ENCODE peak calls at places on chromosomes 5 and 9, in six cellular contexts. T is PC-3; M is effector memory CD4-positive, alpha-beta T cell; K is heart right ventricle; U is pancreas; S is RWPE1. N is an unnamed sample.

GRCh38 chr9:87867391-87867790 is 15.3 kb upstream of the SPATA31E1 start:
- DNase-seq in T (no peak), K (no peak), U (no peak), M (no peak), S (no peak), N (no peak)

GRCh38 chr5:132064738-132065331 is 4.4 kb downstream of the IL3 start:
- DNase-seq in M (peak), K (peak), S (peak), T (peak), U (peak), N (peak)

GRCh38 chr9:133632806-133633680 is 3.1 kb upstream of the DBH start:
- DNase-seq in T (no peak), K (no peak), U (peak), S (no peak), M (no peak), N (no peak)

GRCh38 chr5:72146056-72146455 is 38.8 kb downstream of the MAP1B start:
- DNase-seq in S (no peak), K (no peak), U (no peak), T (no peak), M (no peak), N (no peak)

GRCh38 chr9:34252670-34253459 is 74.0 kb downstream of the UBAP1 start:
- DNase-seq in M (peak), T (peak), U (no peak), S (peak), K (peak), N (peak)

GRCh38 chr5:158511454-158511853 is 588.3 kb downstream of the EBF1 start:
- DNase-seq in K (no peak), M (no peak), T (no peak), U (no peak), S (no peak), N (no peak)

GRCh38 chr9:20753761-20754160 is 69.7 kb downstream of the FOCAD start:
- DNase-seq in K (no peak), S (peak), T (peak), M (no peak), U (no peak), N (no peak)

GRCh38 chr5:5165541-5166002 is 25.4 kb downstream of the ADAMTS16 start:
- DNase-seq in S (no peak), M (no peak), T (peak), U (no peak), K (no peak), N (no peak)

GRCh38 chr5:14125262-14125661 is 17.9 kb upstream of the TRIO start:
- DNase-seq in S (no peak), T (no peak), U (no peak), K (no peak), M (no peak), N (no peak)

GRCh38 chr5:158644301-158644700 is 455.4 kb downstream of the EBF1 start:
- DNase-seq in K (no peak), T (no peak), S (no peak), M (no peak), U (no peak), N (no peak)

GRCh38 chr5:59251627-59252026 is 641.9 kb downstream of the PDE4D start:
- DNase-seq in M (no peak), K (no peak), T (no peak), U (no peak), S (no peak), N (no peak)

GRCh38 chr5:6401410-6401809 is 23.1 kb upstream of the MED10 start:
- DNase-seq in U (no peak), S (no peak), K (no peak), M (no peak), T (peak), N (no peak)

GRCh38 chr9:127384901-127385300 is 12.1 kb upstream of the SLC2A8 start:
- DNase-seq in K (no peak), T (no peak), S (no peak), U (no peak), M (no peak), N (no peak)

GRCh38 chr5:100797863-100798262 is 105.2 kb downstream of the ST8SIA4 start:
- DNase-seq in K (no peak), M (no peak), T (peak), S (peak), U (no peak), N (no peak)

GRCh38 chr9:5301544-5301943 is 3.0 kb downstream of the RLN2 start:
- DNase-seq in T (no peak), M (peak), K (no peak), S (no peak), U (no peak), N (no peak)

GRCh38 chr5:16685069-16685468 is 68.3 kb upstream of the RETREG1 start:
- DNase-seq in S (no peak), M (no peak), T (no peak), U (no peak), K (no peak), N (no peak)

GRCh38 chr5:96112703-96113102 is 151.1 kb upstream of the ELL2 start:
- DNase-seq in K (no peak), U (no peak), T (no peak), S (no peak), M (no peak), N (no peak)

GRCh38 chr5:33526755-33527154 is 86.0 kb downstream of the TARS1 start:
- DNase-seq in K (no peak), U (no peak), S (no peak), M (no peak), T (no peak), N (no peak)

GRCh38 chr9:87827341-87827740 is 55.3 kb upstream of the SPATA31E1 start:
- DNase-seq in M (no peak), S (no peak), T (peak), U (no peak), K (no peak), N (no peak)

GRCh38 chr5:115857621-115858349 is 16.1 kb downstream of the AP3S1 start:
- DNase-seq in M (no peak), S (peak), U (no peak), K (no peak), T (peak), N (no peak)

GRCh38 chr9:121743441-121744001 is 92.1 kb downstream of the DAB2IP start:
- DNase-seq in S (peak), T (peak), K (peak), U (peak), M (no peak), N (peak)

GRCh38 chr9:129576546-129577543 is 44.1 kb downstream of the C9orf50 start:
- DNase-seq in S (no peak), T (no peak), M (no peak), K (peak), U (no peak), N (no peak)

GRCh38 chr9:120770923-120771322 is 22.3 kb downstream of the FBXW2 start:
- DNase-seq in M (no peak), K (no peak), T (no peak), U (no peak), S (no peak), N (no peak)

GRCh38 chr5:122149691-122150090 is 20.3 kb downstream of the ZNF474 start:
- DNase-seq in T (no peak), K (no peak), S (no peak), U (no peak), M (no peak), N (no peak)

GRCh38 chr9:83403864-83404263 is 134.3 kb downstream of the FRMD3 start:
- DNase-seq in M (no peak), K (no peak), S (no peak), U (no peak), T (no peak), N (no peak)

GRCh38 chr9:3656224-3656623 is 130.4 kb upstream of the RFX3 start:
- DNase-seq in T (no peak), M (no peak), U (no peak), K (no peak), S (no peak), N (no peak)

GRCh38 chr9:121463026-121463827 is 36.4 kb downstream of the GGTA1 start:
- DNase-seq in S (no peak), K (peak), T (peak), M (no peak), U (no peak), N (no peak)

GRCh38 chr5:142690641-142691040 is 4.8 kb upstream of the FGF1 start:
- DNase-seq in U (no peak), K (no peak), T (no peak), S (peak), M (no peak), N (no peak)

GRCh38 chr5:95924720-95925119 is 36.9 kb downstream of the ELL2 start:
- DNase-seq in U (no peak), S (peak), M (no peak), K (no peak), T (no peak), N (no peak)

GRCh38 chr5:140153255-140153654 is 21.7 kb upstream of the CYSTM1 start:
- DNase-seq in K (peak), T (no peak), U (no peak), M (no peak), S (no peak), N (no peak)

GRCh38 chr5:72363146-72363802 is 43.1 kb downstream of the PTCD2 start:
- DNase-seq in T (peak), U (no peak), M (no peak), S (peak), K (no peak), N (no peak)

GRCh38 chr9:111965566-111966019 is 69.0 kb downstream of the UGCG start:
- DNase-seq in U (no peak), T (peak), K (no peak), M (no peak), S (peak), N (no peak)

GRCh38 chr5:44945743-44946142 is 137.0 kb downstream of the MRPS30 start:
- DNase-seq in M (no peak), T (peak), K (no peak), S (no peak), U (no peak), N (no peak)

GRCh38 chr9:86721843-86722705 is 225.2 kb downstream of the GAS1 start:
- DNase-seq in U (no peak), M (no peak), K (no peak), T (peak), S (peak), N (no peak)

GRCh38 chr5:92119110-92119509 is 736.0 kb upstream of the ARRDC3 start:
- DNase-seq in M (no peak), K (no peak), U (no peak), T (no peak), S (no peak), N (no peak)

GRCh38 chr5:43078956-43079355 is 38.8 kb upstream of the ANXA2R start:
- DNase-seq in S (peak), U (no peak), T (no peak), M (no peak), K (no peak), N (no peak)

DNA sequence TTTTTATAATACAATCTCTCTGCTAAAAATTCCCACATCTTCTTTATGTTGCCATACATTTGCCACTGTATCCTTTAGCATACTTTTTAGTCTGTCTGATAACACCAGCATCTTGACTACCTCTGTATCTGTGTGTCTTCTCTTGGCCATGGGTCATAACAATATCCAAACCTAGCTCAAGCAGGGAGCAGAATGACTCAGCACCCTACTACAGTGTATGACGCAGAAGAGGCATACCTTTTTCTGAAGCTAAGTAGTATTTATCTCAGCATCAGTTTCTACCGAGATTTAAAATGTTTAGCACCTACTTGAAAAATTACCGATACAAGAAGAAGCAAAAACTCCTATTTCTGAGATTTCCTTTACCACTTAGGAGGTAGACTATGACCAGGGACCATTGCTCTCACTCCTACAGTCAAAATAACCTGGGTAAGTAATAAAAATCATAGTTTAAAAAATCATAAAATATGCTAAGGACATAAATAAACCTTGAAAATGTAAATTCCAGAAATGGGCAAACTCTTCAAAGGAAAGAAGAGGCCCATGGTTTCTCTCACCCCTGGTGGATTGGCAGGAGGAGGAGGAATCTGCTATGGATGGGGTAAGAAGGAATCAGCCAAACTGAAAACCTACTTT is 286.5 kb downstream of the MAST4 start:
- DNase-seq in U (no peak), S (peak), M (no peak), T (peak), K (no peak), N (no peak)
- H3K27ac ChIP-seq in U (no peak), S (no peak), M (no peak), T (peak), K (no peak), N (no peak)

GRCh38 chr9:130893250-130894101 is 3.1 kb downstream of the QRFP start:
- DNase-seq in T (no peak), U (peak), S (no peak), M (no peak), K (peak), N (no peak)
- H3K27ac ChIP-seq in T (no peak), U (no peak), S (peak), M (no peak), K (no peak), N (no peak)

GRCh38 chr5:173408946-173409345 is 80.7 kb upstream of the STC2 start:
- DNase-seq in U (no peak), S (no peak), T (no peak), M (no peak), K (no peak), N (no peak)
- H3K27ac ChIP-seq in U (no peak), S (peak), T (no peak), M (no peak), K (no peak), N (no peak)

GRCh38 chr9:134960701-134961181 is 43.0 kb upstream of the FCN1 start:
- DNase-seq in S (no peak), T (no peak), K (no peak), M (no peak), U (no peak), N (no peak)
- H3K27ac ChIP-seq in S (no peak), T (no peak), K (no peak), M (no peak), U (no peak), N (no peak)

GRCh38 chr9:95073042-95073607 is 244.4 kb downstream of the FANCC start:
- DNase-seq in M (no peak), U (peak), K (no peak), T (peak), S (peak), N (no peak)
- H3K27ac ChIP-seq in M (no peak), U (no peak), K (no peak), T (no peak), S (peak), N (peak)

GRCh38 chr9:131961496-131961880 is 118.2 kb downstream of the MED27 start:
- DNase-seq in T (no peak), M (no peak), S (no peak), K (no peak), U (no peak), N (no peak)
- H3K27ac ChIP-seq in T (no peak), M (no peak), S (no peak), K (no peak), U (no peak), N (peak)

DNA sequence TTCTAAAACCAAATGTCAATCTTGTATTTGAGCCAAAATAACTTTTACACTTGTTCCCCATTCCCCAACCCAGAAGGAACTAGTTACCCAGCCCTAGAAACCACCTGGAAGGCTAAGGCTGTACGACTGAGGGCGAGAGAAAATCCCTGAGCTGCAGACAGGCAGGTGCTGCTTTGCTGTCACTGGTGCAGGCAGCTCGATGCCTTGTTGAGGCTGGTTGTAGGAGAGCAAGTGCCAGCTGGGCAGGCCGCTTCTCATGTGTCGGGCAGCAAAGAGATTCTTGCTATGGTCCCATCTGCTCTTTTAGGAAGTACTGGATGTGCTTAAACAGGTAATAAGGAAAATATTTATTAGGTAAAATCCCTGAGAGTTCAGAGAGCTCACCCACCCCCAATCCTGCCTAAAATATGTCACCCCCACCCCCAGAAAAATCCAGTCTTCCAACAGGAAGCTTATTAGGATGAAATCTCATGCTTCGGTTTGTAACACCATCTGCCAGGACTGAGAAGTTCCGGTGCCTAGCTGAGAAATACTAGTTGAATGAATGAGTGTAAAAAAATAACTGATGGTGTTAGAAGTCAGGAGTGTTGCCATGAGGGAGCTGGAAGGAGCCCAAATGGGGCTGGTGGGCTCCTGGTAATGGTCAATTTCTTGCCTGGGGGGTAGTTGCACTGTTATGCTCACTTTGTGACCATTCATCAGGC is 91.1 kb upstream of the DMRT1 start:
- DNase-seq in U (no peak), S (no peak), T (no peak), K (no peak), M (no peak), N (no peak)
- H3K27ac ChIP-seq in U (no peak), S (peak), T (peak), K (peak), M (no peak), N (no peak)

GRCh38 chr9:24587883-24588282 is 42.2 kb upstream of the IZUMO3 start:
- DNase-seq in S (no peak), T (no peak), M (no peak), K (no peak), U (no peak), N (no peak)
- H3K27ac ChIP-seq in S (no peak), T (no peak), M (no peak), K (no peak), U (no peak), N (no peak)

N was measured in caudate nucleus.